ENCODE peak calls at places on chromosomes 7 and 10, in four cellular contexts. V is H1, T is K562, P is HepG2. E is an unnamed sample.

GRCh38 chr10:80599424-80599847 is 61.7 kb downstream of the SH2D4B start:
- DNase-seq in V (peak), T (peak), P (peak), E (peak)

GRCh38 chr7:111266613-111267012 is 175.7 kb downstream of the LRRN3 start:
- DNase-seq in V (no peak), T (no peak), P (peak), E (no peak)

GRCh38 chr7:24979863-24980694 is at the start of gene OSBPL3:
- DNase-seq in V (peak), T (peak), P (peak), E (peak)

GRCh38 chr10:11476035-11476434 is 135.4 kb downstream of the USP6NL start:
- DNase-seq in V (no peak), T (no peak), P (no peak), E (no peak)

GRCh38 chr10:12187321-12187905 is 8.3 kb downstream of the NUDT5 start:
- DNase-seq in V (no peak), T (no peak), P (no peak), E (no peak)

GRCh38 chr7:114372619-114373018 is 42.0 kb upstream of the FOXP2 start:
- DNase-seq in V (no peak), T (no peak), P (no peak), E (no peak)

GRCh38 chr10:128013626-128014025 is 106.7 kb downstream of the PTPRE start:
- DNase-seq in V (no peak), T (no peak), P (no peak), E (peak)

GRCh38 chr10:92897916-92898315 is 49.6 kb downstream of the EXOC6 start:
- DNase-seq in V (no peak), T (no peak), P (no peak), E (no peak)

GRCh38 chr7:128215281-128215680 is 25.8 kb upstream of the LEP start:
- DNase-seq in V (no peak), T (no peak), P (no peak), E (no peak)

GRCh38 chr7:142788303-142789286 is 17.8 kb downstream of the PRSS2 start:
- DNase-seq in V (no peak), T (no peak), P (no peak), E (no peak)

GRCh38 chr7:99504603-99505323 is at the start of gene ZKSCAN5:
- DNase-seq in V (peak), T (peak), P (peak), E (peak)

GRCh38 chr7:158150234-158150633 is 437.4 kb downstream of the PTPRN2 start:
- DNase-seq in V (no peak), T (no peak), P (no peak), E (no peak)

GRCh38 chr10:7580520-7580919 is 86.2 kb downstream of the ITIH5 start:
- DNase-seq in V (no peak), T (no peak), P (no peak), E (no peak)

GRCh38 chr10:124722812-124723783 is 21.1 kb downstream of the FAM53B start:
- DNase-seq in V (no peak), T (peak), P (no peak), E (peak)
- TF ChIP-seq JUN in V (no peak), T (no peak), P (no peak), E (no peak)

DNA sequence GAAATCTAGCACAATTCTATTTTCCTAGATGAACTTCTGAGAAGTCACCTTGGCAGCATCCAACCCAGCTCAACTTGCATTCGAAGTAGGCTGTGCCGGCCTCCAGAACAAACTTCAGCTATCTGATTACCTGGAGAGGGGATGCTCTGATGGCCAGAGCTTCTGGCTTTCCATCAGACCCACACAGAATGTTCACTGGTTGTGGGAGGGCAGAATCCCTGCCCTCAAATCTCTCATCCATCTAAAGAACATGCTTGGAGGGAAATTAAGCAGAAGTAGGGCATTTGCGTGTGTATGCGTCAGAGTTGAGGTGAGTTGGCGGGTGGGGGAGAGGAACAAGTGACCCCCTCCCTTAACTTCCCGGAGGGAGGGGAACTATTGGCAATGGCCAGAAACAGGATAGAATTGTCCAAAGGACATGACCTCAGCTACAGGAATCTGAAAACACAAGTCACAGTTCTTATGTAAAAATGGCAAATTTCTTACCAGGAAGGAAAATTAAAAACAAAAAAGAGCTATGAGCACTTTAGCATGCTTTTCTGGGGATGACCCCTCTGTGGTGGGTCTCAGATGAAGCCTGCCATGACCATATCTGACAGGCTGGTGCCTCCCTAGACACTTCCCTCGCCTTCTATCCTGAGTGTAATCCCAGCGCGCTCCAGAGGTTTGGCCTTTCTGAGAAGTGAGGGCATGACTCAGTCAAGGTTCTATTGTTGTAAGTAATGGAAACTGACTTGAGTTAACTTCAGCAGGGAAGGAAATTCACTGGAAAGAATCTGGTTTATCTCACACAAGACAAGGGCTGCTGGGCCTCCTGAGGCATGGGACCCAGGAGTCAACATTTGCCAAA is 278.8 kb downstream of the RPS24 start:
- DNase-seq in V (no peak), T (no peak), P (no peak), E (peak)
- TF ChIP-seq CTCF in V (no peak), T (no peak), P (no peak), E (no peak)

GRCh38 chr10:36547965-36548364 is 577.4 kb upstream of the ANKRD30A start:
- DNase-seq in V (no peak), T (no peak), P (no peak), E (no peak)

GRCh38 chr10:36540611-36541010 is 584.8 kb upstream of the ANKRD30A start:
- DNase-seq in V (no peak), T (no peak), P (no peak), E (no peak)

GRCh38 chr10:36538945-36539586 is 586.3 kb upstream of the ANKRD30A start:
- DNase-seq in V (no peak), T (no peak), P (no peak), E (peak)

DNA sequence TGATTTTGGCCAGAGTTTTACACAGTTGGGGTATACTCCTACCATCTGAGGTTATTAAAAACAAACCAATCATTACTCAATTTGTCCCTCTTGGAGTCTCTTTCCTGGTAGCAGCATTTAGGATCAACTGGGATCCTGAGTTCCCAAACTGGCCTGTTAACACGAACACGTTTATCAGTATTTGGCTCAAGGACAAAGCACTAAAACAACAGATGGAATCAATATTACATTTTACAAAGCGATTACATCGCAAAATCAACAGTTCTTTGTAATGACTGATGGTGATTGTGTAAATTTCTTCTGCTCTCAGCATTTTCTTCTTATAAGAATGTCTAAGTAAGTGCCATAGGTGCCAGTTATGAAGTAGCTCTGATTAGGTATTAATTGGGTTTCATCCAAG is 582.9 kb upstream of the ANKRD30A start:
- DNase-seq in V (no peak), T (no peak), P (no peak), E (peak)
- H2AFZ ChIP-seq in V (peak), T (no peak), P (no peak), E (peak)

GRCh38 chr7:72403677-72404076 is 8.5 kb downstream of the CALN1 start:
- DNase-seq in V (no peak), T (no peak), P (no peak), E (no peak)

GRCh38 chr7:72405871-72406270 is 6.3 kb downstream of the CALN1 start:
- DNase-seq in V (no peak), T (no peak), P (no peak), E (no peak)

GRCh38 chr7:72406820-72407403 is 5.2 kb downstream of the CALN1 start:
- DNase-seq in V (no peak), T (no peak), P (no peak), E (no peak)

GRCh38 chr7:72404743-72405142 is 7.4 kb downstream of the CALN1 start:
- DNase-seq in V (no peak), T (no peak), P (no peak), E (no peak)

GRCh38 chr7:72405389-72405788 is 6.7 kb downstream of the CALN1 start:
- DNase-seq in V (no peak), T (peak), P (no peak), E (no peak)
- TF ChIP-seq JUN in V (no peak), T (no peak), P (no peak), E (no peak)

DNA sequence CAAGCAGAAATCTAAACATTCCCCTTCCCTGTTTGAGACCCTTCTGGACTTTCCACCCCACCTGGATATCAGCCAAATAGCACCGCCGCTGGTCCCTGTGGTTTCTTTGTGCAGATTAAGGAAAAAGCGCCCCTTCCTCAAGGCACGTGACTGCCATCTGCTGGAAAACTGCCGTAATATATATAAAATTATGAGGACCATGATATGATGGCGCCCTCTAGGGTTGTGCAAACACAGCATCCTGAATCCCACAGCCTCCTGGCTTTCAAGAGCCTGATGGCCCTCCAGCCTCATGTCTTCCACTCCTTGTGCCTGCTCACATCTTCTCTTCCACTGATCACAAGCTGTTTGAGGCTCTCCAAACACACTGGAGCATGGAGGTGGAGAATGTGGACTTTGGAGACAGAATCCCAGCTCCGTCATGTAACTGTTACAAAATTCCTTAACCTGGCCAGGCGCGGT is 121.3 kb downstream of the MYL10 start:
- DNase-seq in V (no peak), T (peak), P (peak), E (peak)
- TF ChIP-seq CTCF in V (peak), T (peak), P (peak), E (peak)

GRCh38 chr7:122674502-122674901 is 24.4 kb downstream of the RNF133 start:
- DNase-seq in V (no peak), T (no peak), P (no peak), E (peak)
- H2AFZ ChIP-seq in V (no peak), T (no peak), P (no peak), E (no peak)

GRCh38 chr10:60207894-60208293 is 181.8 kb downstream of the ANK3 start:
- DNase-seq in V (no peak), T (no peak), P (no peak), E (no peak)

GRCh38 chr10:60205741-60206140 is 183.9 kb downstream of the ANK3 start:
- DNase-seq in V (no peak), T (no peak), P (no peak), E (no peak)

GRCh38 chr10:60209874-60210584 is 179.6 kb downstream of the ANK3 start:
- DNase-seq in V (no peak), T (no peak), P (no peak), E (peak)

GRCh38 chr10:60206735-60207134 is 182.9 kb downstream of the ANK3 start:
- DNase-seq in V (no peak), T (peak), P (no peak), E (no peak)

DNA sequence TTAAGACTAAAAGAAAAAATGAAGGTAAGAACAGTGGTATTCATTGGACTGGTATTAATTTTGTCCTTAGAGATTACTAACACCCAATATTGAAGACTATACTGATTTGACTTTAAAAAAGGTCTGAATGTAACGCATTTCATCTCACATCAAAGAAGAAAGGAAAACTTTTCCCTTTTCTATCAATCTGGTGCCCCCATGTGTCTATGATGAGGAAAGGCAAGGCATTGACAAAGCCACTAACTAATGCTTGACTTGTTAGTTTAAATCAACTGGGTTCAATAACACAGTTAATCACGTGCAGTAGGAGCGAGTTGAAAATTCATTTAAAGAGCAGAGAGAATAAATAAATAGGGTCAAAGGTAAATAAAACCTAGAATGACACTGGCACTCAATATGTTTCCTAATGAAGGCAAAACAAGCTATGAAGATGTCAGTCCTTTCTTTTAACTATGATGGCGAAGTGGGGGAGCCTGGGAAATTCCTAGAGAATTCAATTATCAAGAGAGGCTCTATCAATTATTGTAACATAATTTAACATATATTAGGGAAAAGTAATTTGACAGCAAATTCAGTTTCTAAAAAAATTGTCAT is 180.9 kb downstream of the ANK3 start:
- DNase-seq in V (no peak), T (peak), P (peak), E (peak)
- TF ChIP-seq JUN in V (no peak), T (no peak), P (no peak), E (no peak)

DNA sequence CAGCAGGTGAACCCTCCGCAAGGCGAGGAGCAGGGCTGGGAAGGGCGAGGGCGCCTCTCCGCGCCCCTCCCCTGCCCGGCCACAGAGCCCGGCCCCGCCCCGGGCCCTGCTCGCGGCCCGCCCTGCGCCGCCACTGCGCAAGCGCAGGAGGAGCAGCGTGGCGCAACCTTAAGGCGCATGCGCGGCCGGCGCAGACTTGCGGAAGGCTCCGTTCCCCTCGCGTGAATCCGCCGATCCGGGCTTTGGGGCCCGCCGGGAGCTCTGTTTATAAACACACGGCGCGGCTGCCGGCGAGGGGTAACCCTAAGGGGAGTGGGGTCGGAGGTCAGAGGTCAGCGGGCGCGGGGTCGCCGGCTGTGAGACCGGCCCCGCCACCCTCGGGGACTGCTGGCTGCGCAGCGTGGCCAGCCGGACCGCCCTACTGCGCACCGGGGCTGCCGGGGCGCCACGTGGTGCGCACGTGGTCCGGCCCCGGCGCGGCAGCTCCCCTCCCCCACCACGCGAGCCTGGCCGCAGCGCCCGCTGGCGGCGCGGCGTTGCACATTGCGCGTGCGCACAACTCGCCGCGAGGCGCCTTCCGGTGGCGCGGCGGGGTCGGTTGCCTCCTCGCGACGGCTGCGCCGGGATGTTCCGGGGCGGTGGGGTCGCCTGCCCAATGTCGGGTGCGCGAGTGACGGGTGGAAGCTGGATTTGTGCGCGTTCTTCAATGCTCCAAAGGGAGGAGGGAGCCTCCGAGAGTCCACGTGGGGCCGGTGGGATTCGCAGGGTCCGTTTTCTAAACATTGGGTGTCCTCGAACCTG is 40.2 kb upstream of the FOXK1 start:
- DNase-seq in V (peak), T (peak), P (peak), E (peak)
- TF ChIP-seq CTCF in V (peak), T (peak), P (peak), E (peak)

DNA sequence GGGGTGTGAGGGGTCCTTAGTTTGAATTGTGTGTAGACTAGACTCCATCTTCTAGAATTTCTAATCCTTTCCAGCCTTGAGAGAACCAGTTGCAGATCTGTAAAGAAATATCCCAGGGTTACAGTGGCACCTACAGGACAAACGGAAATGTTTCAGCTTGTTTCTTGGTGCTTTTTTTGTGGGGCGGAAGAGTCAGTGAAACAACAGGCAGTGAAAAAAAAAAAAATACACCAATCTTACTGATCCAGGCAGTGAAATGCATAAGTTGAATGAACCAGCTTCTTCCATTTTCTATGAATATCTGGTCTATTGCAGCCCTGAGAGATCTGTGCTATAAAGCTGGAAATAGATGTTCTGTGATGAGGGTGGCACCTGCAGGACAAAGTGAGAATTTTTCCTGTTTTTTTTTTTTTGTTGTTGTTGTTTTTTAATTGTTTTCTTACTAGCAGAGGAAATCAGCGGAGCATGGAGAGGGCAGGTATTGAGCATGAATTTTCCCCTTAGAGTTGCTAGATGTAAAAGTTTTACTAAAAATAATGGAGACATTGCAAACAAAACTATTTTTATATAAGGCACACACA is 81.9 kb upstream of the DYNC1I1 start:
- DNase-seq in V (no peak), T (peak), P (peak), E (peak)
- H2AFZ ChIP-seq in V (no peak), T (no peak), P (no peak), E (peak)